ENCODE peak calls at places on chromosome 7, in nine cellular contexts. Y, D, J, Q, V, N, L, B and I are unnamed samples.
A peak's percentile ranks its signal among the peaks of the same experiment; 100 is the strongest.

GRCh38 chr7:151793531-151793935 is 83.4 kb downstream of the PRKAG2 start:
- DNase-seq in Y (no peak), D (peak; percentile 39), J (peak; percentile 96), Q (no peak), V (no peak), N (no peak), L (peak; percentile 76), B (peak; percentile 74), I (peak; percentile 73)

GRCh38 chr7:134737561-134738353 is 41.7 kb upstream of the CALD1 start:
- DNase-seq in Y (no peak), D (no peak), J (no peak), Q (no peak), V (peak; percentile 83), N (no peak), L (no peak), B (peak; percentile 70), I (no peak)

GRCh38 chr7:157413881-157414701 is 77.3 kb downstream of the DNAJB6 start:
- DNase-seq in Y (no peak), D (no peak), J (no peak), Q (no peak), V (no peak), N (no peak), L (no peak), B (no peak), I (no peak)

GRCh38 chr7:113796557-113796956 is 122.3 kb downstream of the PPP1R3A start:
- DNase-seq in Y (no peak), D (no peak), J (no peak), Q (no peak), V (peak; percentile 92), N (no peak), L (no peak), B (no peak), I (no peak)

GRCh38 chr7:90599892-90600555 is 3.9 kb downstream of the CDK14 start:
- DNase-seq in Y (no peak), D (no peak), J (no peak), Q (no peak), V (peak; percentile 64), N (no peak), L (no peak), B (no peak), I (no peak)

GRCh38 chr7:67251986-67252558 is 255.4 kb downstream of the TYW1 start:
- DNase-seq in Y (no peak), D (no peak), J (no peak), Q (no peak), V (no peak), N (no peak), L (no peak), B (no peak), I (no peak)

GRCh38 chr7:54877683-54878082 is 118.7 kb upstream of the SEC61G start:
- DNase-seq in Y (no peak), D (no peak), J (no peak), Q (no peak), V (no peak), N (no peak), L (no peak), B (no peak), I (no peak)

GRCh38 chr7:28230273-28230672 is 49.7 kb upstream of the JAZF1 start:
- DNase-seq in Y (no peak), D (no peak), J (peak; percentile 70), Q (no peak), V (no peak), N (no peak), L (no peak), B (no peak), I (no peak)

GRCh38 chr7:38554586-38554985 is 76.6 kb downstream of the AMPH start:
- DNase-seq in Y (no peak), D (no peak), J (no peak), Q (no peak), V (no peak), N (no peak), L (no peak), B (no peak), I (no peak)

GRCh38 chr7:132430863-132431822 is 145.1 kb downstream of the PLXNA4 start:
- DNase-seq in Y (no peak), D (peak; percentile 49), J (no peak), Q (peak; percentile 23), V (peak; percentile 72), N (no peak), L (peak; percentile 74), B (peak; percentile 80), I (no peak)

GRCh38 chr7:143287935-143288826 is at the start of gene CASP2:
- DNase-seq in Y (peak; percentile 100), D (peak; percentile 99), J (peak; percentile 99), Q (peak; percentile 97), V (peak; percentile 94), N (peak; percentile 97), L (peak; percentile 100), B (peak; percentile 99), I (peak; percentile 97)
- TF ChIP-seq POLR2A in Y (peak; percentile 97), D (no peak), J (peak; percentile 71), Q (peak; percentile 62), V (peak; percentile 65), N (peak; percentile 68), L (no peak), B (no peak), I (no peak)

DNA sequence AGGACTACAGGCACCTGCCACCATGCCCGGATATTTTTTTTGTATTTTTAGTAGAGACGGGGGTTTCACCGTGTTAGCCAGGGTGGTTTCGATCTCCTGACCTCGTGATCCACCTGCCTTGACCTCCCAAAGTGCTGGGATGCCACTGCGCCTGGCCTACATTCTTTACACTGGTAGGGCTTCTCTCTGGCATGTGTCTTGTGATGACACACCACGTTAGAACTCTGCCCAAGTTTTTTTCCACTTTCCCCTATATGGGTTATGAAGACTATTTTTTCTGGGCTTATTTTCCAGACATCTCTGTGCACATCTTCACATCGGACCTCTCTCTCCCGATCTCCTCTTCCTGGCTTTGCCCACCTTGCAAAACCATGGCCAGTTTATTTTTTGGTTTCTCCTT is 10.7 kb downstream of the FAM200A start:
- DNase-seq in Y (no peak), D (no peak), J (no peak), Q (no peak), V (no peak), N (no peak), L (no peak), B (no peak), I (no peak)
- H3K9me3 ChIP-seq in Y (peaks cover 6% of the 10 kb centered on the region), D (no peaks in the 10 kb centered on the region), J (peaks cover 14% of the 10 kb centered on the region), Q (no peaks in the 10 kb centered on the region), V (peaks cover 51% of the 10 kb centered on the region), N (peaks cover 72% of the 10 kb centered on the region), L (peaks cover 30% of the 10 kb centered on the region), B (peaks cover 3% of the 10 kb centered on the region), I (no peaks in the 10 kb centered on the region)

GRCh38 chr7:12803542-12803941 is 116.1 kb downstream of the ARL4A start:
- DNase-seq in Y (no peak), D (no peak), J (no peak), Q (no peak), V (no peak), N (no peak), L (no peak), B (no peak), I (no peak)

GRCh38 chr7:12800501-12800900 is 113.1 kb downstream of the ARL4A start:
- DNase-seq in Y (no peak), D (no peak), J (no peak), Q (no peak), V (no peak), N (no peak), L (no peak), B (no peak), I (no peak)

GRCh38 chr7:12801107-12801506 is 113.7 kb downstream of the ARL4A start:
- DNase-seq in Y (no peak), D (no peak), J (no peak), Q (no peak), V (no peak), N (no peak), L (no peak), B (no peak), I (no peak)

GRCh38 chr7:12805518-12805928 is 118.1 kb downstream of the ARL4A start:
- DNase-seq in Y (no peak), D (no peak), J (no peak), Q (no peak), V (no peak), N (no peak), L (no peak), B (no peak), I (no peak)

GRCh38 chr7:12802070-12802469 is 114.6 kb downstream of the ARL4A start:
- DNase-seq in Y (no peak), D (no peak), J (no peak), Q (no peak), V (no peak), N (no peak), L (no peak), B (no peak), I (no peak)
- TF ChIP-seq POLR2A in Y (no peak), D (no peak), J (no peak), Q (no peak), V (no peak), N (no peak), L (no peak), B (no peak), I (no peak)

GRCh38 chr7:8430643-8431042 is 2.8 kb upstream of the NXPH1 start:
- DNase-seq in Y (no peak), D (no peak), J (no peak), Q (no peak), V (no peak), N (no peak), L (no peak), B (no peak), I (no peak)

GRCh38 chr7:8435120-8435519 is 1.7 kb downstream of the NXPH1 start:
- DNase-seq in Y (no peak), D (peak; percentile 50), J (no peak), Q (no peak), V (no peak), N (no peak), L (peak; percentile 63), B (no peak), I (no peak)

GRCh38 chr7:8435597-8436243 is 2.3 kb downstream of the NXPH1 start:
- DNase-seq in Y (no peak), D (no peak), J (no peak), Q (no peak), V (no peak), N (no peak), L (no peak), B (no peak), I (no peak)

GRCh38 chr7:8434290-8435002 is 1.0 kb downstream of the NXPH1 start:
- DNase-seq in Y (no peak), D (peak; percentile 67), J (no peak), Q (no peak), V (no peak), N (no peak), L (peak; percentile 40), B (no peak), I (no peak)

DNA sequence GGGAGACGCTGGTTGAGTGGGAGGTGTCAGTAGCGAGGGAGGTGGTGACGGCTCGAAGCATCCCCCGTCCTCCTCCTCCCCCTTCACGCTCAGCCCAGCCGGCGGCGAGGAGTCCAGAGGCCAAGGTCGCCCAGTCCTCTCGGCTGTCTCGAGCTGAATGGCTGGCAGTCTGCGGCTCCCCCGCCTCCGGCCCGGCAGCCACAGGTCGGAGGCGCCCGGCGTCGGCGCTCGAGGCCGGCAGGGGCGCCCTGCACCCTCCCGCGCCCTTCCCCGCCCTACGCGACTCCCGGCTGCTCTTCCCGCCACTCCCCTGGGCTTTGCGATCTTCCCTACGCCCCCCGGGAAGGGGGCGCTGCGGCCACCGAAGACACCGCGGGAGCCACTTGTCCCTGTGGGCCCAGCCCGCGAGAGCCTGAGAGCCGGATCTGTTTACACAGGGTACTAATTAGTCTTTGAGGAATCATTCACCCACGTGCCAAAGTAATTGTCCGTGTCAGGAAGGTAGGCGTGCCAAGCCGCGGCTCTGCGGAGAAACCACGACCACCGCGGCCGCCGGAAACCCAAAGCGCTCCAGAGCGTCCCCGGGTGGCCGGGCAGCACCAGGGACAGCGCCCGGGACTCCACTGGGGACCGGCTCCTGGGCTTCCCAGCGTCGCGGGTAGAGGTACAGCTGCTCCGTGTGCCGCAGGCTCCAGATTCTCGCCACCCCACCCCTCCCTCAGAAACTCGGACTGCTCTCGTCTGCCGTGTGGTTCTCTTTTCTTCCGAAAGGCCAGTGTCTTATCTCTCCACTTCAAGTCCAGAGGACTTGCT is at the start of gene NXPH1:
- DNase-seq in Y (peak; percentile 66), D (peak; percentile 77), J (no peak), Q (no peak), V (no peak), N (no peak), L (peak; percentile 61), B (no peak), I (no peak)
- H3K9me3 ChIP-seq in Y (no peaks in the 10 kb centered on the region), D (no peaks in the 10 kb centered on the region), J (no peaks in the 10 kb centered on the region), Q (no peaks in the 10 kb centered on the region), V (peaks cover 10% of the 10 kb centered on the region), N (no peaks in the 10 kb centered on the region), L (no peaks in the 10 kb centered on the region), B (no peaks in the 10 kb centered on the region), I (no peaks in the 10 kb centered on the region)